ENCODE peak calls at places on chromosomes 5 and 9, in five cellular contexts. One of them, this sample, is unnamed.
A peak's percentile ranks its signal among the peaks of the same experiment; 100 is the strongest.

GRCh38 chr9:123742009-123742767 is 187.7 kb downstream of the DENND1A start:
- DNase-seq in stimulated activated CD4-positive, alpha-beta T cell treated with anti-CD3 and anti-CD28 coated beads, TNF-alpha, amount 100 ng/mL, for 1 hour: no peak
- DNase-seq in hippocampal formation: peak; percentile 40
- DNase-seq in activated naive CD4-positive, alpha-beta T cell: no peak
- DNase-seq in HS-5: no peak
- DNase-seq in this sample: no peak

GRCh38 chr5:14357861-14358260 is 214.7 kb downstream of the TRIO start:
- DNase-seq in stimulated activated CD4-positive, alpha-beta T cell treated with anti-CD3 and anti-CD28 coated beads, TNF-alpha, amount 100 ng/mL, for 1 hour: no peak
- DNase-seq in hippocampal formation: no peak
- DNase-seq in activated naive CD4-positive, alpha-beta T cell: no peak
- DNase-seq in HS-5: no peak
- DNase-seq in this sample: no peak

GRCh38 chr5:159638954-159639559 is 277.2 kb upstream of the ADRA1B start:
- DNase-seq in stimulated activated CD4-positive, alpha-beta T cell treated with anti-CD3 and anti-CD28 coated beads, TNF-alpha, amount 100 ng/mL, for 1 hour: no peak
- DNase-seq in hippocampal formation: no peak
- DNase-seq in activated naive CD4-positive, alpha-beta T cell: no peak
- DNase-seq in HS-5: no peak
- DNase-seq in this sample: no peak

GRCh38 chr5:40733842-40734563 is 21.8 kb downstream of the TTC33 start:
- DNase-seq in stimulated activated CD4-positive, alpha-beta T cell treated with anti-CD3 and anti-CD28 coated beads, TNF-alpha, amount 100 ng/mL, for 1 hour: no peak
- DNase-seq in hippocampal formation: no peak
- DNase-seq in activated naive CD4-positive, alpha-beta T cell: no peak
- DNase-seq in HS-5: no peak
- DNase-seq in this sample: no peak

GRCh38 chr9:96818535-96818934 is 35.8 kb downstream of the ZNF782 start:
- DNase-seq in stimulated activated CD4-positive, alpha-beta T cell treated with anti-CD3 and anti-CD28 coated beads, TNF-alpha, amount 100 ng/mL, for 1 hour: no peak
- DNase-seq in hippocampal formation: no peak
- DNase-seq in activated naive CD4-positive, alpha-beta T cell: no peak
- DNase-seq in HS-5: no peak
- DNase-seq in this sample: no peak

GRCh38 chr9:84436386-84437114 is 96.0 kb upstream of the SLC28A3 start:
- DNase-seq in stimulated activated CD4-positive, alpha-beta T cell treated with anti-CD3 and anti-CD28 coated beads, TNF-alpha, amount 100 ng/mL, for 1 hour: no peak
- DNase-seq in hippocampal formation: no peak
- DNase-seq in activated naive CD4-positive, alpha-beta T cell: no peak
- DNase-seq in HS-5: no peak
- DNase-seq in this sample: no peak

GRCh38 chr9:127903557-127904475 is 4.4 kb upstream of the ST6GALNAC6 start:
- DNase-seq in stimulated activated CD4-positive, alpha-beta T cell treated with anti-CD3 and anti-CD28 coated beads, TNF-alpha, amount 100 ng/mL, for 1 hour: peak; percentile 59
- DNase-seq in hippocampal formation: no peak
- DNase-seq in activated naive CD4-positive, alpha-beta T cell: no peak
- DNase-seq in HS-5: no peak
- DNase-seq in this sample: no peak

GRCh38 chr5:1010181-1010510 is 1.5 kb downstream of the NKD2 start:
- DNase-seq in stimulated activated CD4-positive, alpha-beta T cell treated with anti-CD3 and anti-CD28 coated beads, TNF-alpha, amount 100 ng/mL, for 1 hour: no peak
- DNase-seq in hippocampal formation: no peak
- DNase-seq in activated naive CD4-positive, alpha-beta T cell: no peak
- DNase-seq in HS-5: no peak
- DNase-seq in this sample: no peak

GRCh38 chr5:83428126-83428525 is 43.4 kb upstream of the VCAN start:
- DNase-seq in stimulated activated CD4-positive, alpha-beta T cell treated with anti-CD3 and anti-CD28 coated beads, TNF-alpha, amount 100 ng/mL, for 1 hour: no peak
- DNase-seq in hippocampal formation: no peak
- DNase-seq in activated naive CD4-positive, alpha-beta T cell: no peak
- DNase-seq in HS-5: no peak
- DNase-seq in this sample: no peak

GRCh38 chr5:9712506-9713285 is 82.5 kb upstream of the TAS2R1 start:
- DNase-seq in stimulated activated CD4-positive, alpha-beta T cell treated with anti-CD3 and anti-CD28 coated beads, TNF-alpha, amount 100 ng/mL, for 1 hour: no peak
- DNase-seq in hippocampal formation: no peak
- DNase-seq in activated naive CD4-positive, alpha-beta T cell: no peak
- DNase-seq in HS-5: peak; percentile 92
- DNase-seq in this sample: no peak

GRCh38 chr5:149195337-149195887 is 54.1 kb downstream of the ABLIM3 start:
- DNase-seq in stimulated activated CD4-positive, alpha-beta T cell treated with anti-CD3 and anti-CD28 coated beads, TNF-alpha, amount 100 ng/mL, for 1 hour: no peak
- DNase-seq in hippocampal formation: no peak
- DNase-seq in activated naive CD4-positive, alpha-beta T cell: no peak
- DNase-seq in HS-5: no peak
- DNase-seq in this sample: no peak

GRCh38 chr9:16867571-16868311 is 2.7 kb downstream of the BNC2 start:
- DNase-seq in stimulated activated CD4-positive, alpha-beta T cell treated with anti-CD3 and anti-CD28 coated beads, TNF-alpha, amount 100 ng/mL, for 1 hour: no peak
- DNase-seq in hippocampal formation: no peak
- DNase-seq in activated naive CD4-positive, alpha-beta T cell: no peak
- DNase-seq in HS-5: peak; percentile 58
- DNase-seq in this sample: no peak

This sample was measured in NCI-H187.